ENCODE peak calls at places on chromosomes 12 and 14, in six cellular contexts. U is cardiac fibroblast, Z is fibroblast of pulmonary artery, K is left ventricle myocardium inferior, O is AG09309, C is GM12865. Q is an unnamed sample.

GRCh38 chr12:122961551-122962329 is 4.5 kb downstream of the ABCB9 start:
- DNase-seq in U (no peak), Z (no peak), K (no peak), O (no peak), C (no peak), Q (no peak)

GRCh38 chr12:6295187-6295811 is 15.2 kb upstream of the PLEKHG6 start:
- DNase-seq in U (peak), Z (peak), K (no peak), O (peak), C (no peak), Q (no peak)

GRCh38 chr14:73424453-73424852 is 33.9 kb downstream of the NUMB start:
- DNase-seq in U (peak), Z (peak), K (no peak), O (no peak), C (peak), Q (no peak)

GRCh38 chr12:89999699-90000505 is 291.3 kb upstream of the ATP2B1 start:
- DNase-seq in U (no peak), Z (peak), K (no peak), O (peak), C (no peak), Q (no peak)

GRCh38 chr12:32159925-32160324 is 53.3 kb downstream of the BICD1 start:
- DNase-seq in U (no peak), Z (peak), K (no peak), O (no peak), C (no peak), Q (no peak)

GRCh38 chr12:96098631-96099030 is 63.2 kb upstream of the LTA4H start:
- DNase-seq in U (no peak), Z (no peak), K (no peak), O (no peak), C (no peak), Q (no peak)

GRCh38 chr12:69553626-69554248 is 31.5 kb upstream of the CCT2 start:
- DNase-seq in U (peak), Z (peak), K (no peak), O (no peak), C (peak), Q (peak)

GRCh38 chr12:130924946-130925345 is 28.8 kb upstream of the ADGRD1 start:
- DNase-seq in U (no peak), Z (no peak), K (no peak), O (no peak), C (no peak), Q (no peak)

GRCh38 chr12:127400231-127400630 is 866.7 kb upstream of the TMEM132C start:
- DNase-seq in U (peak), Z (no peak), K (no peak), O (no peak), C (no peak), Q (no peak)

GRCh38 chr12:2274733-2275132 is 221.9 kb downstream of the CACNA1C start:
- DNase-seq in U (no peak), Z (no peak), K (no peak), O (no peak), C (no peak), Q (no peak)

GRCh38 chr14:105993814-105994213 is 467.4 kb downstream of the TMEM121 start:
- DNase-seq in U (no peak), Z (no peak), K (no peak), O (no peak), C (no peak), Q (no peak)

GRCh38 chr12:47868041-47868440 is 36.8 kb downstream of the VDR start:
- DNase-seq in U (peak), Z (peak), K (no peak), O (no peak), C (peak), Q (no peak)

GRCh38 chr14:74246561-74246960 is 7.3 kb downstream of the VSX2 start:
- DNase-seq in U (no peak), Z (no peak), K (no peak), O (no peak), C (no peak), Q (no peak)

GRCh38 chr12:132335179-132335756 is 5.9 kb upstream of the GALNT9 start:
- DNase-seq in U (no peak), Z (no peak), K (no peak), O (no peak), C (no peak), Q (no peak)

GRCh38 chr12:88946377-88946997 is 366.2 kb upstream of the KITLG start:
- DNase-seq in U (peak), Z (peak), K (no peak), O (peak), C (peak), Q (no peak)

GRCh38 chr12:129887047-129887568 is 16.7 kb downstream of the TMEM132D start:
- DNase-seq in U (no peak), Z (no peak), K (no peak), O (no peak), C (no peak), Q (no peak)

GRCh38 chr14:30855345-30856037 is 18.9 kb upstream of the COCH start:
- DNase-seq in U (no peak), Z (no peak), K (no peak), O (no peak), C (peak), Q (peak)

GRCh38 chr12:118842753-118843335 is 138.5 kb upstream of the SRRM4 start:
- DNase-seq in U (no peak), Z (no peak), K (no peak), O (no peak), C (no peak), Q (no peak)

GRCh38 chr12:65665817-65666216 is 158.5 kb upstream of the HMGA2 start:
- DNase-seq in U (no peak), Z (no peak), K (no peak), O (no peak), C (no peak), Q (no peak)

GRCh38 chr14:56159066-56159465 is 40.9 kb downstream of the PELI2 start:
- DNase-seq in U (no peak), Z (no peak), K (no peak), O (no peak), C (no peak), Q (no peak)

GRCh38 chr12:59382678-59383425 is 213.0 kb upstream of the SLC16A7 start:
- DNase-seq in U (no peak), Z (no peak), K (no peak), O (no peak), C (no peak), Q (no peak)

GRCh38 chr12:47742253-47742825 is 16.3 kb downstream of the RAPGEF3 start:
- DNase-seq in U (peak), Z (peak), K (peak), O (no peak), C (peak), Q (peak)

GRCh38 chr12:54970741-54971140 is 13.8 kb downstream of the TESPA1 start:
- DNase-seq in U (no peak), Z (no peak), K (no peak), O (no peak), C (no peak), Q (no peak)
- TF ChIP-seq CTCF in U (no peak), Z (no peak), K (no peak), O (no peak), C (no peak), Q (no peak)

DNA sequence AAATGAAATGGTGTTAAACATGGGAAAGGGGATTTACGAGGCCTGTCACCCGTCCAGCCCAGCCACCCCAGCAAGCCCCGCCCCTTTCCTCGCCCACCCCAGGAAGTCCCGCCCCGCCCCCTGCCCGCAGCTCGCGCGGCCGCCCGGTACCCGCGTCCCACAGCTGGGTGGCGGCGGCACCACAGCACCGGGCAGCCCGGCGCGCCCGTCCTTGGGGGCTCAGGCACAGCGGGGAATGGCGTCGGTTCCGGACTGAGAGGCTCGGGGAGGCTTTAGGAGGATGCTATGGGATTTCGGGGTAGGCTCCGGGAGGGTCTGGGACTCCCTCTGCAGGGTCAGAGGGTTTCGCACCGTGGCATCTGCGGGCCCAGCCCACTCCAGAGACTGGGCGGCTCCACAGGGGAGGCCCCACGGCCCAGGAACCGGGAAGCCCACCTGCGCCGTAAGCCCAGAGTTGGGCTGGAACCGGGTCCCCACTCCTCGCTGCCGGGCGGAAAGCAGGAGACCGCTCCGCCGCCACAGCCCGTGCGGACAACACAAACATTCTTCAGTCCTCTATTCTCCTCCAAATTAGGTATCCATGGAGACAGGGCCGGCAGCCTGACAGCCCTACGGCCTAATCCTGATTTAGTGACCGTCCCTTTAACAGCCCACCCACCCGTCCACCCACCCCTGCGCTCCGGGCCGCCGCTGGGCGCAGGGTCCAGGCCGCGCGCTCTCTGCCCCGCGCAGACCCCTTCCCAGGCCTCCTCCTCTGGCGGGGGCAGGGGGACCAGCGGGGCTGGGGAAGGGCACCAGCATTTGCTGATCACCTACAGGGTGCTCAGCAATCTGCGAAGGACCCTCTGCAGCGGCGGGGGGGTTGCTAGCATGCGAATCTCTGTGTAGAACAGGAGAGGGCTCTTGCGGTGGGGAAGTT is 1.3 kb downstream of the FIGNL2 start:
- DNase-seq in U (no peak), Z (no peak), K (peak), O (no peak), C (no peak), Q (no peak)
- TF ChIP-seq CTCF in U (no peak), Z (no peak), K (peak), O (no peak), C (no peak), Q (no peak)

GRCh38 chr14:93057586-93058280 is 58.0 kb downstream of the ITPK1 start:
- DNase-seq in U (no peak), Z (no peak), K (no peak), O (no peak), C (no peak), Q (no peak)
- TF ChIP-seq CTCF in U (no peak), Z (no peak), K (no peak), O (no peak), C (no peak), Q (no peak)

DNA sequence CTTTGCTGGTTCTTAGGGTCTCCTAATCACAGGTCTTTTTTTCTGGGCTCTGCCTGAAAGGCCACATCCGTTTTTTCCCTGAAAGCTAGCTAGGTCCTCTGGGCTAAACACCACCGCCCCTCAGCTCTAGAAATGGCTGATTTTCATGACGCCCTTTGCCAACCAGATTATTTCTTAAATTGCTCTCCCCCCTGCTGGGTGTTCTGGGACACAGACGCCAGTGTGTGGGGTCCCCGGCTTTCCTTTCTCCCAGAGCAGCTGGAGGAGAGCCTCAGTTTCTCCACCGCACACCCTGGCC is 45.3 kb upstream of the ATP23 start:
- DNase-seq in U (peak), Z (peak), K (no peak), O (no peak), C (no peak), Q (no peak)
- TF ChIP-seq CTCF in U (no peak), Z (no peak), K (no peak), O (peak), C (no peak), Q (no peak)

GRCh38 chr14:63045612-63046320 is 508 bp upstream of the KCNH5 start:
- DNase-seq in U (peak), Z (peak), K (no peak), O (no peak), C (no peak), Q (peak)

GRCh38 chr14:63045234-63045611 is at the start of gene KCNH5:
- DNase-seq in U (peak), Z (peak), K (peak), O (no peak), C (no peak), Q (peak)

GRCh38 chr14:63039800-63040380 is 5.4 kb downstream of the KCNH5 start:
- DNase-seq in U (peak), Z (peak), K (no peak), O (no peak), C (peak), Q (no peak)
- TF ChIP-seq CTCF in U (peak), Z (peak), K (peak), O (no peak), C (peak), Q (peak)

GRCh38 chr12:30725739-30726138 is 29.0 kb downstream of the CAPRIN2 start:
- DNase-seq in U (peak), Z (peak), K (no peak), O (peak), C (no peak), Q (no peak)
- TF ChIP-seq CTCF in U (no peak), Z (peak), K (no peak), O (peak), C (no peak), Q (no peak)

Q was measured in GM10248.